ENCODE peak calls at places on chromosomes 4 and X, in seven cellular contexts. B, T, G, I, U, K and F are unnamed samples.

GRCh38 chrX:119694601-119695534 is 1.9 kb upstream of the SEPTIN6 start:
- DNase-seq in B (peak; percentile 35), T (no peak), G (no peak), I (peak; percentile 60), U (no peak), K (no peak), F (peak; percentile 80)

GRCh38 chr4:12645732-12646131 is 838.4 kb downstream of the RAB28 start:
- DNase-seq in B (no peak), T (no peak), G (no peak), I (no peak), U (no peak), K (no peak), F (no peak)

GRCh38 chrX:23782863-23783568 is at the start of gene SAT1:
- DNase-seq in B (peak; percentile 97), T (peak; percentile 91), G (peak; percentile 69), I (peak; percentile 98), U (peak; percentile 88), K (peak; percentile 93), F (peak; percentile 97)

GRCh38 chr4:16579866-16580265 is 318.6 kb downstream of the LDB2 start:
- DNase-seq in B (no peak), T (peak; percentile 57), G (no peak), I (no peak), U (no peak), K (no peak), F (no peak)

GRCh38 chr4:141658316-141658715 is 21.9 kb downstream of the IL15 start:
- DNase-seq in B (no peak), T (no peak), G (no peak), I (no peak), U (no peak), K (no peak), F (no peak)

GRCh38 chr4:53695540-53696463 is 104.5 kb upstream of the LNX1 start:
- DNase-seq in B (no peak), T (no peak), G (no peak), I (no peak), U (no peak), K (peak; percentile 31), F (no peak)

GRCh38 chr4:180059216-180059881 is 2183.9 kb upstream of the TENM3 start:
- DNase-seq in B (peak; percentile 18), T (no peak), G (no peak), I (peak; percentile 47), U (peak; percentile 52), K (no peak), F (peak; percentile 59)

GRCh38 chr4:5996641-5997040 is 21.6 kb downstream of the C4orf50 start:
- DNase-seq in B (no peak), T (no peak), G (no peak), I (peak; percentile 22), U (no peak), K (no peak), F (no peak)

GRCh38 chr4:108113229-108113628 is 55.5 kb downstream of the LEF1 start:
- DNase-seq in B (no peak), T (no peak), G (no peak), I (no peak), U (no peak), K (no peak), F (no peak)

GRCh38 chr4:4417886-4418285 is 31.0 kb downstream of the NSG1 start:
- DNase-seq in B (no peak), T (no peak), G (no peak), I (peak; percentile 24), U (no peak), K (no peak), F (no peak)

GRCh38 chr4:129240816-129241215 is 144.9 kb downstream of the C4orf33 start:
- DNase-seq in B (no peak), T (no peak), G (no peak), I (no peak), U (no peak), K (no peak), F (no peak)

GRCh38 chr4:137664055-137664405 is 131.7 kb upstream of the PCDH18 start:
- DNase-seq in B (peak; percentile 77), T (peak; percentile 85), G (no peak), I (no peak), U (no peak), K (no peak), F (peak; percentile 71)

GRCh38 chr4:26058537-26058936 is 144.5 kb downstream of the SMIM20 start:
- DNase-seq in B (no peak), T (no peak), G (no peak), I (no peak), U (no peak), K (peak; percentile 45), F (no peak)

GRCh38 chr4:104491396-104491821 is 3.3 kb downstream of the CXXC4 start:
- DNase-seq in B (peak; percentile 65), T (no peak), G (no peak), I (peak; percentile 59), U (peak; percentile 69), K (no peak), F (peak; percentile 69)

GRCh38 chrX:106619797-106620196 is 8.0 kb downstream of the RADX start:
- DNase-seq in B (peak; percentile 2), T (peak; percentile 11), G (no peak), I (no peak), U (no peak), K (no peak), F (peak; percentile 2)

GRCh38 chr4:28350485-28350884 is 1489.8 kb downstream of the STIM2 start:
- DNase-seq in B (peak; percentile 53), T (peak; percentile 72), G (no peak), I (no peak), U (no peak), K (no peak), F (no peak)

GRCh38 chr4:151098191-151098590 is 1.2 kb upstream of the RPS3A start:
- DNase-seq in B (no peak), T (no peak), G (no peak), I (no peak), U (no peak), K (no peak), F (no peak)

GRCh38 chr4:85496146-85496849 is 21.3 kb downstream of the ARHGAP24 start:
- DNase-seq in B (peak; percentile 54), T (no peak), G (no peak), I (no peak), U (no peak), K (no peak), F (no peak)

GRCh38 chrX:19860571-19860970 is 26.8 kb downstream of the SH3KBP1 start:
- DNase-seq in B (no peak), T (no peak), G (no peak), I (no peak), U (no peak), K (no peak), F (no peak)

GRCh38 chr4:74608151-74608949 is 163.4 kb downstream of the AREG start:
- DNase-seq in B (peak; percentile 33), T (peak; percentile 61), G (no peak), I (no peak), U (no peak), K (peak; percentile 68), F (peak; percentile 28)

GRCh38 chr4:25857403-25857802 is 5.4 kb downstream of the SEL1L3 start:
- DNase-seq in B (no peak), T (no peak), G (no peak), I (no peak), U (no peak), K (no peak), F (peak; percentile 53)

GRCh38 chrX:43166874-43167273 is 388.9 kb upstream of the PPP1R2C start:
- DNase-seq in B (no peak), T (no peak), G (no peak), I (no peak), U (no peak), K (no peak), F (no peak)

GRCh38 chr4:16199132-16199531 is 27.1 kb downstream of the TAPT1 start:
- DNase-seq in B (peak; percentile 40), T (peak; percentile 37), G (no peak), I (no peak), U (no peak), K (no peak), F (peak; percentile 18)

GRCh38 chr4:176443646-176444409 is 124.1 kb downstream of the SPCS3 start:
- DNase-seq in B (peak; percentile 19), T (no peak), G (no peak), I (no peak), U (no peak), K (no peak), F (no peak)

GRCh38 chr4:28886934-28887333 is 1833.2 kb upstream of the PCDH7 start:
- DNase-seq in B (peak; percentile 8), T (peak; percentile 54), G (no peak), I (no peak), U (no peak), K (no peak), F (no peak)

GRCh38 chr4:174365018-174365587 is 81.4 kb downstream of the CEP44 start:
- DNase-seq in B (peak; percentile 58), T (peak; percentile 38), G (no peak), I (no peak), U (peak; percentile 35), K (peak; percentile 13), F (peak; percentile 44)

GRCh38 chr4:85747871-85748491 is 273.0 kb downstream of the ARHGAP24 start:
- DNase-seq in B (peak; percentile 81), T (peak; percentile 83), G (no peak), I (peak; percentile 36), U (peak; percentile 41), K (peak; percentile 27), F (peak; percentile 87)

GRCh38 chr4:185143596-185143969 is 517 bp downstream of the SLC25A4 start:
- DNase-seq in B (peak; percentile 32), T (peak; percentile 17), G (no peak), I (no peak), U (no peak), K (peak; percentile 58), F (no peak)

GRCh38 chrX:149909324-149910177 is 19.8 kb upstream of the HSFX4 start:
- DNase-seq in B (no peak), T (no peak), G (no peak), I (no peak), U (no peak), K (no peak), F (no peak)

GRCh38 chr4:78190595-78190994 is 133.5 kb downstream of the FRAS1 start:
- DNase-seq in B (no peak), T (no peak), G (no peak), I (no peak), U (no peak), K (no peak), F (no peak)

GRCh38 chrX:68292471-68292870 is 140.8 kb downstream of the OPHN1 start:
- DNase-seq in B (no peak), T (peak; percentile 29), G (no peak), I (no peak), U (no peak), K (no peak), F (peak; percentile 58)
- H2BK5ac ChIP-seq in B (no peak overlapping the region), T (no peak overlapping the region), G (no peak overlapping the region), I (no peak overlapping the region), U (no peak overlapping the region), K (no peak overlapping the region), F (no peak overlapping the region)

GRCh38 chr4:37865450-37865849 is 25.4 kb upstream of the TBC1D1 start:
- DNase-seq in B (peak; percentile 51), T (no peak), G (no peak), I (no peak), U (no peak), K (no peak), F (no peak)
- H2BK5ac ChIP-seq in B (no peak overlapping the region), T (no peak overlapping the region), G (no peak overlapping the region), I (no peak overlapping the region), U (no peak overlapping the region), K (no peak overlapping the region), F (no peak overlapping the region)

GRCh38 chr4:83503974-83504373 is 19.1 kb upstream of the ABRAXAS1 start:
- DNase-seq in B (no peak), T (no peak), G (no peak), I (no peak), U (no peak), K (no peak), F (no peak)
- H2BK5ac ChIP-seq in B (no peak overlapping the region), T (no peak overlapping the region), G (no peak overlapping the region), I (no peak overlapping the region), U (no peak overlapping the region), K (no peak overlapping the region), F (no peak overlapping the region)

GRCh38 chr4:133483600-133484246 is 334.6 kb downstream of the PCDH10 start:
- DNase-seq in B (peak; percentile 62), T (peak; percentile 33), G (no peak), I (no peak), U (no peak), K (peak; percentile 3), F (peak; percentile 90)
- H2BK5ac ChIP-seq in B (no peak overlapping the region), T (no peak overlapping the region), G (no peak overlapping the region), I (no peak overlapping the region), U (no peak overlapping the region), K (no peak overlapping the region), F (no peak overlapping the region)